ENCODE peak calls at places on chromosomes 7 and 10, in ten cellular contexts. H, Z, A, P, X, Y, K, D, I and U are unnamed samples.

GRCh38 chr10:133325392-133325760 is 11.3 kb downstream of the CALY start:
- DNase-seq in H (no peak), Z (no peak), K (no peak), D (no peak), X (no peak), P (no peak), A (no peak), I (no peak), Y (no peak), U (no peak)

GRCh38 chr7:101138149-101138870 is 11.4 kb downstream of the SERPINE1 start:
- DNase-seq in I (peak), A (peak), Y (peak), X (peak), Z (peak), H (peak), D (peak), P (peak), K (peak), U (peak)

GRCh38 chr7:116538138-116538537 is 13.3 kb downstream of the CAV1 start:
- DNase-seq in I (no peak), P (no peak), H (no peak), D (no peak), Y (no peak), Z (no peak), A (no peak), X (no peak), K (no peak), U (no peak)

GRCh38 chr7:4069268-4070095 is 612.6 kb upstream of the FOXK1 start:
- DNase-seq in A (no peak), D (no peak), Y (no peak), Z (no peak), I (no peak), P (no peak), X (no peak), K (no peak), H (no peak), U (no peak)

GRCh38 chr7:68892211-68892610 is 706.1 kb upstream of the AUTS2 start:
- DNase-seq in D (no peak), H (no peak), K (no peak), X (no peak), I (no peak), P (no peak), Y (peak), A (no peak), Z (no peak), U (no peak)

GRCh38 chr10:58326967-58327381 is 7.8 kb upstream of the UBE2D1 start:
- DNase-seq in H (no peak), I (no peak), D (peak), Z (no peak), Y (no peak), X (no peak), A (peak), K (no peak), P (peak), U (no peak)

GRCh38 chr10:80709879-80710278 is 172.2 kb downstream of the SH2D4B start:
- DNase-seq in Y (no peak), P (no peak), Z (no peak), H (no peak), X (no peak), I (no peak), D (no peak), A (no peak), K (no peak), U (no peak)

GRCh38 chr7:630539-630938 is 96.0 kb upstream of the DNAAF5 start:
- DNase-seq in H (no peak), X (no peak), P (no peak), K (no peak), Z (no peak), D (no peak), I (no peak), A (no peak), Y (no peak), U (no peak)

GRCh38 chr7:101511965-101512364 is 117.1 kb downstream of the MYL10 start:
- DNase-seq in X (no peak), K (no peak), H (no peak), A (no peak), Y (no peak), D (no peak), I (no peak), Z (no peak), P (no peak), U (no peak)

GRCh38 chr10:74255214-74255613 is 104.2 kb downstream of the ADK start:
- DNase-seq in Y (peak), P (no peak), H (no peak), A (no peak), D (no peak), X (no peak), K (no peak), I (no peak), Z (no peak), U (no peak)

GRCh38 chr7:18521945-18522566 is 26.5 kb downstream of the HDAC9 start:
- DNase-seq in H (no peak), Z (no peak), A (no peak), P (no peak), Y (no peak), I (no peak), K (no peak), D (no peak), X (no peak), U (no peak)

GRCh38 chr10:102115775-102116174 is 4.4 kb downstream of the LDB1 start:
- DNase-seq in Y (no peak), P (no peak), X (no peak), H (no peak), K (peak), Z (no peak), D (no peak), I (no peak), A (no peak), U (no peak)

GRCh38 chr7:142298009-142298408 is 40.2 kb upstream of the PRSS58 start:
- DNase-seq in P (no peak), I (no peak), Z (no peak), Y (peak), K (peak), A (peak), X (no peak), D (no peak), H (no peak), U (peak)

GRCh38 chr7:97731736-97732370 is at the start of gene TAC1:
- DNase-seq in D (peak), K (no peak), I (no peak), H (no peak), A (no peak), Z (no peak), P (no peak), X (no peak), Y (no peak), U (peak)

GRCh38 chr10:31940839-31941653 is 12.4 kb upstream of the ARHGAP12 start:
- DNase-seq in Y (peak), K (no peak), X (no peak), H (peak), A (peak), D (no peak), Z (peak), P (no peak), I (no peak), U (no peak)

GRCh38 chr10:10598297-10598696 is 419.4 kb upstream of the CELF2 start:
- DNase-seq in D (no peak), K (no peak), I (no peak), H (no peak), A (no peak), X (no peak), Z (no peak), P (no peak), Y (no peak), U (no peak)

GRCh38 chr7:64102656-64103400 is 57.6 kb downstream of the ZNF727 start:
- DNase-seq in A (no peak), K (no peak), Z (no peak), X (no peak), D (peak), Y (no peak), I (no peak), H (no peak), P (no peak), U (no peak)

GRCh38 chr7:139181404-139181803 is 49.6 kb upstream of the UBN2 start:
- DNase-seq in P (no peak), K (no peak), X (no peak), H (no peak), A (no peak), Z (no peak), D (no peak), I (no peak), Y (no peak), U (no peak)

GRCh38 chr7:4962872-4963775 is 4.1 kb upstream of the MMD2 start:
- DNase-seq in H (no peak), I (no peak), Z (no peak), P (no peak), K (no peak), X (no peak), D (peak), Y (no peak), A (no peak), U (no peak)

GRCh38 chr10:43238462-43238861 is 28.4 kb downstream of the RASGEF1A start:
- DNase-seq in A (no peak), D (peak), K (no peak), P (peak), Y (no peak), X (no peak), Z (no peak), I (no peak), H (no peak), U (no peak)

GRCh38 chr7:116525298-116525912 is 569 bp downstream of the CAV1 start:
- DNase-seq in Y (no peak), X (peak), Z (no peak), P (no peak), I (no peak), H (no peak), D (peak), K (no peak), A (no peak), U (peak)

GRCh38 chr7:37092548-37092947 is 356.1 kb downstream of the ELMO1 start:
- DNase-seq in Z (no peak), A (no peak), D (no peak), K (no peak), X (no peak), P (no peak), Y (no peak), I (no peak), H (no peak), U (no peak)

GRCh38 chr10:33412261-33413092 is 78.0 kb upstream of the NRP1 start:
- DNase-seq in Y (no peak), H (no peak), D (peak), A (peak), K (no peak), I (no peak), Z (peak), P (no peak), X (no peak), U (no peak)

GRCh38 chr7:82156168-82156567 is 287.4 kb downstream of the CACNA2D1 start:
- DNase-seq in D (no peak), H (no peak), I (no peak), Z (no peak), Y (no peak), A (peak), X (no peak), K (no peak), P (no peak), U (no peak)

GRCh38 chr10:79335470-79336235 is 11.6 kb upstream of the PPIF start:
- DNase-seq in I (no peak), Y (no peak), X (peak), K (no peak), D (peak), Z (no peak), A (no peak), P (no peak), H (no peak), U (no peak)

GRCh38 chr10:99976886-99977391 is 32.8 kb downstream of the DNMBP start:
- DNase-seq in P (no peak), Y (peak), H (no peak), A (peak), X (no peak), Z (peak), I (no peak), D (no peak), K (no peak), U (no peak)

GRCh38 chr10:31697271-31698168 is 231.1 kb downstream of the ARHGAP12 start:
- DNase-seq in P (peak), H (peak), Y (no peak), I (no peak), X (peak), Z (peak), A (peak), K (no peak), D (peak), U (peak)

GRCh38 chr7:4763091-4763793 is 12.2 kb upstream of the AP5Z1 start:
- DNase-seq in Y (no peak), I (no peak), P (no peak), A (no peak), D (no peak), Z (no peak), K (no peak), X (no peak), H (no peak), U (no peak)

GRCh38 chr7:140304071-140304799 is 94.1 kb downstream of the SLC37A3 start:
- DNase-seq in H (no peak), P (no peak), Y (no peak), K (peak), X (no peak), I (peak), D (no peak), A (peak), Z (no peak), U (no peak)

GRCh38 chr7:143073556-143073955 is 21.4 kb downstream of the OR6V1 start:
- DNase-seq in H (no peak), X (no peak), Z (no peak), A (no peak), K (no peak), D (no peak), I (no peak), P (no peak), Y (no peak), U (no peak)

GRCh38 chr7:89837515-89837914 is 316.8 kb upstream of the STEAP1 start:
- DNase-seq in A (peak), P (no peak), Y (no peak), H (no peak), Z (no peak), D (no peak), I (no peak), X (no peak), K (no peak), U (no peak)

GRCh38 chr7:133024604-133025003 is 57.3 kb downstream of the CHCHD3 start:
- DNase-seq in X (no peak), A (no peak), I (no peak), Y (no peak), H (no peak), K (no peak), P (no peak), D (no peak), Z (no peak), U (no peak)

GRCh38 chr7:30647589-30647988 is 34.7 kb downstream of the CRHR2 start:
- DNase-seq in A (no peak), I (no peak), Y (no peak), Z (no peak), K (no peak), X (no peak), D (no peak), H (no peak), P (no peak), U (no peak)

GRCh38 chr7:91571601-91572000 is 307.4 kb downstream of the FZD1 start:
- DNase-seq in D (no peak), H (no peak), Z (no peak), I (no peak), X (no peak), A (no peak), P (no peak), Y (no peak), K (no peak), U (no peak)

GRCh38 chr7:129612112-129613015 is 844 bp downstream of the NRF1 start:
- DNase-seq in D (peak), H (peak), X (no peak), I (no peak), A (peak), P (peak), Y (no peak), K (peak), Z (no peak), U (peak)

GRCh38 chr7:141246426-141246825 is 172.6 kb downstream of the TMEM178B start:
- DNase-seq in K (no peak), I (no peak), P (no peak), H (no peak), D (no peak), X (no peak), Y (no peak), A (no peak), Z (no peak), U (no peak)

GRCh38 chr7:157077986-157078644 is 60.6 kb upstream of the UBE3C start:
- DNase-seq in Z (no peak), I (no peak), P (no peak), K (no peak), A (peak), H (no peak), Y (no peak), X (no peak), D (peak), U (peak)

GRCh38 chr10:5782174-5782573 is 31.1 kb downstream of the GDI2 start:
- DNase-seq in Z (no peak), P (no peak), H (no peak), I (no peak), Y (no peak), K (no peak), D (no peak), A (no peak), X (no peak), U (no peak)

GRCh38 chr7:137695942-137696341 is 150.8 kb downstream of the DGKI start:
- DNase-seq in I (no peak), K (no peak), A (peak), P (no peak), Z (no peak), X (no peak), D (no peak), H (no peak), Y (no peak), U (no peak)

GRCh38 chr10:95201736-95202135 is 7.7 kb downstream of the ACSM6 start:
- DNase-seq in Y (peak), X (no peak), H (no peak), P (no peak), I (no peak), A (peak), K (no peak), Z (no peak), D (no peak), U (no peak)

DNA sequence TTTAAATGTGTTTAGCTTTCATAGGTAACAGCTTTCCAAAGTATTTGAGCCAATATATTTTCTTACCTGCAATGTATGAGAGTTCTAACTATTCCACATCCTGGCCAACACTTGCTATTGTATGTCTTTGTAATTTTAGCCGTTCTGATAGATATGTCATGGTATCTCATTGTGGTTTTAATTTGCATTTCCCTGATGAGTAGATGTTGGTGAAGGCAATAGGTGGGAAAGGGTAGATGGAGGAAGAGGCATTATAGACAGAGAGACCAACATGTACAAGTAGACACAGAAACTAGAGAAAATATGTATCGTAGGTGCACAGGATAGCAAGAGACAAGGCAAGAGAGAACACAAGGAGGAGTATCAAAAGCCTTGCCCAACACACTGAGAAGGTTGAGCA is 54.8 kb upstream of the CCDC71L start:
- DNase-seq in P (no peak), K (no peak), X (no peak), Y (no peak), Z (no peak), A (no peak), D (no peak), H (no peak), I (no peak), U (no peak)
- TF ChIP-seq CTCF in P (no peak), K (no peak), X (no peak), Y (no peak), Z (no peak), A (no peak), D (no peak), H (no peak), I (no peak), U (no peak)

GRCh38 chr10:70272925-70273316 is 10.9 kb downstream of the NPFFR1 start:
- DNase-seq in X (no peak), A (peak), K (no peak), Z (no peak), I (peak), P (no peak), Y (peak), H (no peak), D (no peak), U (no peak)
- TF ChIP-seq CTCF in X (peak), A (peak), K (peak), Z (peak), I (peak), P (no peak), Y (peak), H (peak), D (peak), U (peak)

GRCh38 chr7:94056796-94057207 is 52.6 kb upstream of the BET1 start:
- DNase-seq in D (no peak), Y (peak), A (peak), Z (peak), P (no peak), H (no peak), I (no peak), K (no peak), X (no peak), U (no peak)
- TF ChIP-seq CTCF in D (no peak), Y (no peak), A (no peak), Z (peak), P (no peak), H (no peak), I (no peak), K (no peak), X (no peak), U (no peak)

GRCh38 chr7:76049295-76049694 is 1.4 kb downstream of the MDH2 start:
- DNase-seq in K (no peak), D (no peak), I (no peak), A (no peak), Y (no peak), X (no peak), H (no peak), P (no peak), Z (no peak), U (no peak)

GRCh38 chr7:76047811-76048667 is at the start of the genes MDH2 and STYXL1:
- DNase-seq in Z (peak), D (peak), K (peak), P (peak), H (peak), X (peak), Y (peak), I (peak), A (peak), U (peak)

GRCh38 chr7:76047305-76047810 is 442 bp downstream of the STYXL1 start:
- DNase-seq in A (peak), I (no peak), D (no peak), H (no peak), K (peak), Y (no peak), X (no peak), Z (no peak), P (no peak), U (no peak)

GRCh38 chr7:76050545-76050944 is 2.6 kb downstream of the MDH2 start:
- DNase-seq in X (no peak), Y (no peak), A (no peak), K (no peak), Z (no peak), D (no peak), I (no peak), H (no peak), P (no peak), U (no peak)

GRCh38 chr7:76048668-76048988 is 722 bp downstream of the MDH2 start:
- DNase-seq in X (no peak), I (no peak), H (no peak), K (peak), D (no peak), Y (no peak), A (no peak), Z (no peak), P (no peak), U (peak)
- TF ChIP-seq CTCF in X (peak), I (peak), H (no peak), K (peak), D (no peak), Y (no peak), A (peak), Z (no peak), P (no peak), U (no peak)

DNA sequence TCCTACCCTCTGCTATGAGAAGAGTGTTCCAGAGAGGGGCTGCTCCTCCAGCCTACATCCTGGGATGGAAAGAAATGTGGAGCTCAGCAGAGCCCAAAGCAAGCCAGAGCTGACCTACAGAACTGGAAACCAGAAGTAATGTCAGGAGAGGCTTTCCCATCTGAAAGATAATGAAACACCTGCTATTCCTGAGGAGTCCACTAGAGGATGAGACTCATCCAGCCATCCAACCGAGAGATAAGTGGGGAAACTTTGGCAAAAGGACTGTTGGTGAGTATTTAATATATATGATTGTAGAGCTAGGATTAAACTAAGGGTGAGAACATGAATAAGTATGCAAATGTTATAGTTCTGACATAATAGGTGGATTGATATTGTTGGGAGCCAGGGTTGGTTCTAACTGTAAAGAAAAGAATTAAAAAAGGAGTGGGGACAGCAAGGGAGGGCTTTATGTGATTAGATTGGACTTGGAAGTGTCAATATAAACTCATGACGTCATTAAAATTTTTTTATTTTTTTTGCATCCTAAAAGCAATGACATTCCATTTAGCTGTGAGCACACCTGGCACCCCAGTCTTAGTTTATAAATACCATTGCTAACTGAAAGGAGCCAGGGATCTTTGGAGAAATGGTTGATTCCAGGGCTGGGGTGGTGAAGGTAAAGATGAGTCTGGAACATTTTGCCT is 312.8 kb upstream of the NFE2L3 start:
- DNase-seq in Z (no peak), K (no peak), P (no peak), I (no peak), H (no peak), X (no peak), A (peak), Y (no peak), D (no peak), U (no peak)
- TF ChIP-seq CTCF in Z (peak), K (peak), P (no peak), I (peak), H (peak), X (peak), A (peak), Y (peak), D (peak), U (peak)

DNA sequence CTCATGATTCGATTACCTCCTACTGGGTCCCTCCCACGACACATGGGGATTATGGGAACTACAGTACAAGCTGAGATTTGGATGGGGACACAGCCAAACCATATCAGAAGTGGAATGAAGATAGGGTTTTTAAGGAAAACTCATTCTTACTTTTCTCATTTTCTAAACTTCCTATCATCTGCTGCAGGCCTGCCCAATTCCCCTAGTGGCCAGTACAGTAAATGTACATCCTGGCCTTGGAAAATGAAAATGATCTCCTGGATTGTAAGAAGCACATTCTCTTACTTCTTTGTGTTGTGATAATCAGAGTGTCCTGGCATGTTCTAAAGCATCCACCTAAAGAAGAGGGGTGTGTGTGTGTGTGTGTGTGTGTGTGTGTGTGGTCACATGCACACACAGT is 421.7 kb downstream of the LRMDA start:
- DNase-seq in X (no peak), P (no peak), Y (no peak), Z (no peak), A (peak), D (no peak), H (no peak), I (no peak), K (no peak), U (no peak)
- TF ChIP-seq CTCF in X (peak), P (no peak), Y (peak), Z (peak), A (peak), D (no peak), H (peak), I (peak), K (peak), U (peak)